ENCODE peak calls at places on chromosomes 1 and 21, in four cellular contexts. F, H, W and S are unnamed samples.

GRCh38 chr1:14686701-14687100 is 88.2 kb downstream of the KAZN start:
- DNase-seq in F (no peak), H (no peak), W (no peak), S (no peak)

GRCh38 chr1:46820076-46820475 is 21.2 kb downstream of the CYP4B1 start:
- DNase-seq in F (no peak), H (no peak), W (no peak), S (no peak)

GRCh38 chr1:76826072-76826827 is 41.0 kb upstream of the ST6GALNAC5 start:
- DNase-seq in F (peak; percentile 21), H (no peak), W (no peak), S (peak; percentile 29)

GRCh38 chr1:114040273-114041043 is 61.2 kb downstream of the OLFML3 start:
- DNase-seq in F (no peak), H (peak; percentile 93), W (no peak), S (no peak)

GRCh38 chr1:25676488-25676887 is 59.9 kb downstream of the MAN1C1 start:
- DNase-seq in F (no peak), H (no peak), W (no peak), S (no peak)

GRCh38 chr1:43274125-43274803 is 4.5 kb downstream of the TMEM125 start:
- DNase-seq in F (peak; percentile 9), H (peak; percentile 52), W (no peak), S (no peak)

GRCh38 chr1:33460947-33461629 is 11.4 kb upstream of the ZSCAN20 start:
- DNase-seq in F (no peak), H (no peak), W (no peak), S (no peak)

GRCh38 chr1:230189276-230190183 is 122.5 kb downstream of the GALNT2 start:
- DNase-seq in F (no peak), H (no peak), W (no peak), S (no peak)

GRCh38 chr1:237878406-237878805 is 12.3 kb downstream of the ZP4 start:
- DNase-seq in F (no peak), H (no peak), W (no peak), S (no peak)

GRCh38 chr21:45948576-45949141 is 32.9 kb upstream of the COL6A1 start:
- DNase-seq in F (no peak), H (no peak), W (no peak), S (no peak)

GRCh38 chr1:169849346-169850022 is 44.2 kb downstream of the SCYL3 start:
- DNase-seq in F (no peak), H (no peak), W (no peak), S (no peak)

GRCh38 chr1:178060789-178061556 is 32.9 kb upstream of the RASAL2 start:
- DNase-seq in F (peak; percentile 84), H (peak; percentile 91), W (no peak), S (peak; percentile 64)

GRCh38 chr1:87806377-87807094 is 477.9 kb downstream of the LMO4 start:
- DNase-seq in F (no peak), H (no peak), W (no peak), S (no peak)

GRCh38 chr1:17098440-17099317 is 20.6 kb downstream of the PADI2 start:
- DNase-seq in F (no peak), H (peak; percentile 56), W (no peak), S (no peak)

GRCh38 chr1:46084553-46085448 is 47.6 kb downstream of the PIK3R3 start:
- DNase-seq in F (no peak), H (peak; percentile 70), W (no peak), S (peak; percentile 3)

GRCh38 chr1:1969505-1969900 is 34.1 kb downstream of the CFAP74 start:
- DNase-seq in F (no peak), H (no peak), W (no peak), S (no peak)

GRCh38 chr1:171286032-171286705 is 27.8 kb upstream of the FMO4 start:
- DNase-seq in F (peak; percentile 1), H (no peak), W (peak; percentile 16), S (no peak)

GRCh38 chr1:47725732-47726495 is 271.3 kb downstream of the TRABD2B start:
- DNase-seq in F (peak; percentile 78), H (peak; percentile 58), W (no peak), S (no peak)

GRCh38 chr1:150009604-150010387 is 730 bp downstream of the OTUD7B start:
- DNase-seq in F (peak; percentile 77), H (peak; percentile 65), W (peak; percentile 58), S (peak; percentile 48)

GRCh38 chr1:184882649-184883303 is 91.5 kb downstream of the NIBAN1 start:
- DNase-seq in F (no peak), H (no peak), W (no peak), S (no peak)

GRCh38 chr21:45138199-45139002 is 64.0 kb downstream of the ADARB1 start:
- DNase-seq in F (peak; percentile 55), H (no peak), W (no peak), S (no peak)

GRCh38 chr1:242723044-242723742 is 198.7 kb upstream of the PLD5 start:
- DNase-seq in F (no peak), H (no peak), W (no peak), S (no peak)

GRCh38 chr1:212286437-212287131 is 1.4 kb downstream of the PPP2R5A start:
- DNase-seq in F (peak; percentile 12), H (peak; percentile 50), W (no peak), S (no peak)

GRCh38 chr1:44262414-44262813 is 49.1 kb downstream of the DMAP1 start:
- DNase-seq in F (no peak), H (no peak), W (no peak), S (no peak)

GRCh38 chr1:104019675-104020049 is 270.0 kb downstream of the AMY1C start:
- DNase-seq in F (no peak), H (no peak), W (no peak), S (no peak)

GRCh38 chr1:58814251-58815068 is 30.6 kb upstream of the JUN start:
- DNase-seq in F (peak; percentile 52), H (peak; percentile 89), W (no peak), S (no peak)

GRCh38 chr1:154955718-154956513 is at the start of gene PBXIP1:
- DNase-seq in F (peak; percentile 92), H (peak; percentile 84), W (peak; percentile 79), S (peak; percentile 80)

GRCh38 chr1:184953600-184954219 is 20.6 kb downstream of the NIBAN1 start:
- DNase-seq in F (peak; percentile 55), H (peak; percentile 67), W (peak; percentile 70), S (no peak)

GRCh38 chr1:36408479-36408878 is 10.8 kb upstream of the LSM10 start:
- DNase-seq in F (peak; percentile 15), H (peak; percentile 78), W (no peak), S (no peak)

GRCh38 chr1:93680121-93681094 is 1.2 kb downstream of the BCAR3 start:
- DNase-seq in F (peak; percentile 78), H (peak; percentile 86), W (no peak), S (peak; percentile 63)

GRCh38 chr1:31564606-31564989 is 11.7 kb upstream of the TINAGL1 start:
- DNase-seq in F (no peak), H (no peak), W (no peak), S (no peak)

GRCh38 chr1:50633465-50633864 is 210.2 kb upstream of the DMRTA2 start:
- DNase-seq in F (no peak), H (no peak), W (no peak), S (no peak)

GRCh38 chr1:83900530-83900929 is 98.4 kb downstream of the TTLL7 start:
- DNase-seq in F (peak; percentile 27), H (peak; percentile 41), W (no peak), S (peak; percentile 24)

GRCh38 chr21:44454058-44454457 is 1.3 kb upstream of the LRRC3 start:
- DNase-seq in F (no peak), H (no peak), W (no peak), S (no peak)

GRCh38 chr1:7471836-7472235 is 299.3 kb upstream of the VAMP3 start:
- DNase-seq in F (no peak), H (no peak), W (no peak), S (peak; percentile 52)

GRCh38 chr1:4144349-4144971 is 244.4 kb upstream of the C1orf174 start:
- DNase-seq in F (no peak), H (no peak), W (no peak), S (no peak)
- TF ChIP-seq CTCF in F (no peak), H (no peak), W (no peak), S (no peak)

GRCh38 chr1:156658496-156658895 is 16.6 kb downstream of the BCAN start:
- DNase-seq in F (no peak), H (no peak), W (no peak), S (no peak)

GRCh38 chr1:156659672-156659993 is 17.6 kb downstream of the NES start:
- DNase-seq in F (no peak), H (no peak), W (no peak), S (no peak)

GRCh38 chr1:156659994-156660751 is 17.0 kb downstream of the NES start:
- DNase-seq in F (peak; percentile 94), H (peak; percentile 90), W (peak; percentile 86), S (peak; percentile 85)

GRCh38 chr1:156657971-156658319 is 16.0 kb downstream of the BCAN start:
- DNase-seq in F (no peak), H (no peak), W (no peak), S (no peak)

GRCh38 chr1:156658945-156659574 is 17.1 kb downstream of the BCAN start:
- DNase-seq in F (no peak), H (no peak), W (no peak), S (no peak)
- H3K4me3 ChIP-seq in F (no peak overlapping the region), H (peak overlapping the region; percentile 58), W (no peak overlapping the region), S (no peak overlapping the region)

DNA sequence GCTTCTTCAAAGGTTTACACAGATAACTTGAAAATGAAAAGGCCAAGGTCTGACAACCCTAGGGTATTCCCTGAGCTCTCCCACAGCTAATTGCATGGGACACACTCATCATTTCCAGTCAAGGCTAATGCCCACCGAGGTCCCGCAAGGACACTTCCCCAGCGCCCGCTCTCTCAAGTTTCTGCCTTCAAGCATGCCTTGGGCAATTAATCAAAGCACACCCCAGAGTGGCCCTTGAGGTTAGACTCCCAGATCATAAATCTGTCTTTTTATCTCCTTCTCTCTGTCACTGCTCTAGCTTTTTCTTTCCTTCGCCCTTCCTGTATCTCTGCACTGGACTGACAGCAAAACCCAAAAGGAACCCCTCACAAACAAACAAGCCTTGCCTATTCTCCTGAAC is 7.9 kb upstream of the EXOSC10 start:
- DNase-seq in F (no peak), H (no peak), W (no peak), S (no peak)
- H3K36me3 ChIP-seq in F (peaks cover 42% of the 10 kb centered on the region), H (no peaks in the 10 kb centered on the region), W (peaks cover 3% of the 10 kb centered on the region), S (peaks cover 15% of the 10 kb centered on the region)

GRCh38 chr1:20472121-20472520 is 13.9 kb downstream of the CAMK2N1 start:
- DNase-seq in F (no peak), H (no peak), W (no peak), S (no peak)

GRCh38 chr1:20466231-20466630 is 19.8 kb downstream of the CAMK2N1 start:
- DNase-seq in F (no peak), H (no peak), W (no peak), S (no peak)

GRCh38 chr1:20470174-20470573 is 15.8 kb downstream of the CAMK2N1 start:
- DNase-seq in F (no peak), H (no peak), W (no peak), S (no peak)

GRCh38 chr1:20472860-20473711 is 12.9 kb downstream of the CAMK2N1 start:
- DNase-seq in F (no peak), H (no peak), W (no peak), S (no peak)

DNA sequence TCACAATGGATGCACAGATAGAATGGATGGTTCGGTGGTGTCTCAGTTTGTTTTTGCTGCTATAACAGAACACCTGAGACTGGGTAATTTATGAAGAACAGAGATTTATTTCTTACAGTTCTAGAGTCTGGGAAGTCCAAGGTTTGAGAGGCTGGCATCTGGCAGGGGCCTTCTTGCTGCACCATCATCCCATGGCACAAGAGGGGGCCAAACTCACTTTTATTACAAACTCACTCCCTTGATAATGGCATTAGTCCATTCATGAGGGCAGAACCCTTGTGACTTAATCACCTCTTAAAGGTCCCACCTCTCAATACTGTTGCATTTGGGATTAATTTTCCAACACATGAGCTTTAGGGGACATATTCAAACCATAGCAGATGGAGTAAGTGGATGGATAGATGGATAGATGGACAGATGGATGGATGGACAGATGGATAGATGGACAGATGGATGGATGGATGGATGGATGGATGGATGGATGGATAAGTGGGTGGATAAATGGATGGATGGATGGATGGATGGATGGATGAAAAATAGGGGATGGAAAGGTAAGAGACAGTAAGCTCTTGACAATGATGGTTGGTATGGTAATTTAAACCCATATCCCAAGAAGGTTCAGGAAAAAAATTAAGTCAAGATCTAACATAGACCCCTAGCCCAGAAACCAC is 16.5 kb downstream of the CAMK2N1 start:
- DNase-seq in F (no peak), H (no peak), W (no peak), S (no peak)
- TF ChIP-seq CTCF in F (peak; percentile 27), H (no peak), W (no peak), S (peak; percentile 17)